ENCODE peak calls at places on chromosomes 1 and 21, in nine cellular contexts. F, B, D, M, X, H, L, Q and R are unnamed samples.

GRCh38 chr1:76330993-76331603 is 256.6 kb downstream of the ST6GALNAC3 start:
- DNase-seq in L (peak; percentile 31), X (peak; percentile 62), H (no peak), B (peak; percentile 79), D (peak; percentile 19), F (peak; percentile 77), M (peak; percentile 33), Q (no peak), R (peak; percentile 62)

GRCh38 chr1:7692038-7692437 is 79.1 kb upstream of the VAMP3 start:
- DNase-seq in F (no peak), Q (no peak), L (no peak), H (no peak), D (no peak), B (no peak), X (no peak), M (no peak), R (no peak)

GRCh38 chr1:190474587-190475305 is 2.9 kb downstream of the BRINP3 start:
- DNase-seq in B (no peak), L (no peak), F (peak; percentile 3), H (no peak), M (peak; percentile 26), X (no peak), D (no peak), Q (no peak), R (no peak)

GRCh38 chr1:63662056-63662836 is 69.0 kb downstream of the PGM1 start:
- DNase-seq in Q (no peak), L (peak; percentile 90), F (peak; percentile 67), X (peak; percentile 83), H (no peak), D (no peak), M (no peak), B (peak; percentile 92), R (no peak)

GRCh38 chr1:6272476-6273270 is 11.8 kb upstream of the GPR153 start:
- DNase-seq in X (no peak), F (no peak), H (no peak), Q (no peak), D (no peak), M (no peak), B (no peak), L (no peak), R (no peak)

GRCh38 chr1:53162621-53163020 is 20.2 kb upstream of the SLC1A7 start:
- DNase-seq in Q (no peak), B (no peak), D (no peak), F (no peak), L (no peak), X (no peak), M (no peak), H (no peak), R (no peak)

GRCh38 chr1:232940262-232940661 is 10.1 kb upstream of the NTPCR start:
- DNase-seq in L (no peak), X (no peak), B (no peak), M (no peak), H (no peak), F (no peak), Q (no peak), D (no peak), R (no peak)

GRCh38 chr1:54804471-54805132 is 3.5 kb upstream of the TTC22 start:
- DNase-seq in Q (no peak), F (peak; percentile 4), B (peak; percentile 34), M (no peak), L (no peak), X (no peak), D (no peak), H (no peak), R (peak; percentile 58)

GRCh38 chr1:186754542-186755150 is 74.1 kb upstream of the PLA2G4A start:
- DNase-seq in F (no peak), H (no peak), Q (no peak), L (no peak), D (no peak), M (no peak), X (no peak), B (no peak), R (no peak)

GRCh38 chr1:47563206-47563605 is 125.4 kb downstream of the FOXD2 start:
- DNase-seq in B (peak; percentile 10), Q (no peak), M (no peak), H (no peak), D (no peak), X (no peak), L (no peak), F (no peak), R (no peak)

GRCh38 chr1:115219937-115220336 is 118.1 kb downstream of the NGF start:
- DNase-seq in L (no peak), X (no peak), Q (no peak), F (no peak), M (no peak), D (no peak), B (peak; percentile 54), H (no peak), R (no peak)

GRCh38 chr1:6075747-6076146 is 30.1 kb downstream of the KCNAB2 start:
- DNase-seq in F (no peak), Q (no peak), X (no peak), B (peak; percentile 6), D (no peak), L (no peak), H (no peak), M (no peak), R (no peak)

GRCh38 chr1:147613506-147613905 is 56.8 kb downstream of the ACP6 start:
- DNase-seq in Q (no peak), M (no peak), H (no peak), X (peak; percentile 16), B (peak; percentile 68), F (peak; percentile 31), L (no peak), D (no peak), R (no peak)

GRCh38 chr1:241413386-241413785 is 56.4 kb upstream of the RGS7 start:
- DNase-seq in D (no peak), Q (no peak), H (no peak), X (peak; percentile 57), B (peak; percentile 99), M (no peak), L (no peak), F (peak; percentile 92), R (peak; percentile 3)

GRCh38 chr1:27719286-27720251 is 6.2 kb upstream of the FAM76A start:
- DNase-seq in B (peak; percentile 17), H (no peak), M (no peak), L (peak; percentile 14), X (no peak), F (peak; percentile 6), D (no peak), Q (no peak), R (no peak)

GRCh38 chr1:21397813-21398188 is 42.1 kb upstream of the NBPF3 start:
- DNase-seq in L (no peak), H (peak; percentile 46), M (no peak), Q (no peak), D (peak; percentile 26), F (no peak), X (peak; percentile 6), B (no peak), R (peak; percentile 41)

GRCh38 chr21:37658994-37659458 is 257.2 kb downstream of the KCNJ6 start:
- DNase-seq in F (peak; percentile 72), H (no peak), M (no peak), X (peak; percentile 76), B (peak; percentile 86), D (no peak), L (peak; percentile 60), Q (no peak), R (peak; percentile 3)

GRCh38 chr1:93467606-93468005 is 19.7 kb downstream of the FNBP1L start:
- DNase-seq in L (no peak), B (no peak), M (no peak), X (no peak), Q (no peak), D (no peak), H (no peak), F (no peak), R (no peak)

GRCh38 chr1:172180886-172181285 is 239.6 kb upstream of the C1orf105 start:
- DNase-seq in M (no peak), Q (peak; percentile 67), H (peak; percentile 53), D (no peak), L (no peak), X (peak; percentile 44), F (peak; percentile 70), B (peak; percentile 71), R (peak; percentile 59)

GRCh38 chr1:212667223-212668139 is 32.2 kb downstream of the BATF3 start:
- DNase-seq in B (peak; percentile 97), H (no peak), X (peak; percentile 94), Q (no peak), L (peak; percentile 55), D (no peak), M (peak; percentile 28), F (peak; percentile 97), R (peak; percentile 60)

GRCh38 chr1:195717651-195718050 is 890.6 kb downstream of the KCNT2 start:
- DNase-seq in Q (no peak), X (peak; percentile 11), L (peak; percentile 34), D (no peak), B (peak; percentile 31), F (peak; percentile 61), M (no peak), H (no peak), R (no peak)

GRCh38 chr1:218384576-218384975 is 39.4 kb downstream of the TGFB2 start:
- DNase-seq in Q (no peak), H (no peak), B (peak; percentile 42), F (peak; percentile 65), D (no peak), M (no peak), L (no peak), X (peak; percentile 70), R (peak; percentile 23)

GRCh38 chr1:32073387-32074229 is 869 bp downstream of the TMEM39B start:
- DNase-seq in H (no peak), B (no peak), L (no peak), Q (no peak), M (no peak), F (no peak), X (no peak), D (no peak), R (no peak)
- TF ChIP-seq CTCF in H (no peak), B (no peak), L (no peak), Q (peak; percentile 24), M (no peak), F (no peak), X (no peak), D (peak; percentile 37), R (no peak)

GRCh38 chr1:15155760-15156743 is 2.5 kb downstream of the TMEM51 start:
- DNase-seq in X (no peak), L (no peak), H (no peak), B (no peak), D (no peak), Q (no peak), F (no peak), M (no peak), R (no peak)
- TF ChIP-seq CTCF in X (no peak), L (no peak), H (no peak), B (no peak), D (no peak), Q (no peak), F (no peak), M (no peak), R (no peak)

GRCh38 chr21:28337319-28337718 is 655.4 kb downstream of the LTN1 start:
- DNase-seq in D (no peak), Q (no peak), L (peak; percentile 20), F (peak; percentile 78), H (no peak), X (peak; percentile 24), M (no peak), B (peak; percentile 79), R (no peak)
- TF ChIP-seq CTCF in D (peak; percentile 61), Q (no peak), L (peak; percentile 12), F (peak; percentile 56), H (no peak), X (peak; percentile 35), M (no peak), B (peak; percentile 45), R (no peak)

DNA sequence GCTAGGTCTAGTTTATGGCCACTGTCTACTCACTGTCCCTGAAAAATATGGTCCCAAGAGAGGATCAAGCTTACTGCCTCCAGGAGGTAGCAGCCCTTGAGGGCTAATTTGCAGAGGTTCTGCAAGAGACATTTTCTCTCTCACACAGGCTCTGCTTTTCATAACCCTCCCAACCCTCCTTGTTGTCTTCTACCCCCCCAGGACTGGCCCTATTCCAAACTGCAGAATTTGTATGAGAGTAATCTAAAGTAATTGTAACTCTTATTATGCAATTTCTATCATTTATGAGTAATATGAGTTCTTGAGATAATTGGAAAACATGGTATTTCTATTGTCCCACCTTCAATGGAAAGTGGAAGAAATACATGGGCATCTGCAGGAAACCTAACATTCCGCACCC is 70.4 kb upstream of the CD55 start:
- DNase-seq in M (no peak), B (peak; percentile 2), L (no peak), X (no peak), F (no peak), H (no peak), D (no peak), Q (no peak), R (no peak)
- TF ChIP-seq CTCF in M (no peak), B (no peak), L (no peak), X (no peak), F (no peak), H (no peak), D (no peak), Q (no peak), R (no peak)